ENCODE peak calls at places on chromosomes 1 and 21, in eight cellular contexts. N is left lung, W is body of pancreas, F is upper lobe of left lung, X is heart right ventricle, Q is DND-41, L is lower lobe of right lung, S is thoracic aorta. R is an unnamed sample.

GRCh38 chr1:117595993-117596720 is 9.7 kb upstream of the TENT5C start:
- ATAC-seq in W (no peak), N (no peak), X (no peak), S (no peak), Q (no peak), L (no peak), F (no peak), R (no peak)

GRCh38 chr1:229892515-229893117 is 174.4 kb upstream of the GALNT2 start:
- ATAC-seq in S (no peak), N (no peak), W (no peak), X (no peak), Q (no peak), F (no peak), L (no peak), R (no peak)

GRCh38 chr1:155912056-155912536 is 947 bp upstream of the RIT1 start:
- ATAC-seq in N (peak), X (no peak), W (no peak), L (no peak), S (no peak), Q (no peak), F (no peak), R (no peak)

GRCh38 chr1:30738040-30738441 is 14.7 kb upstream of the MATN1 start:
- ATAC-seq in N (no peak), S (no peak), L (no peak), F (no peak), X (no peak), W (no peak), Q (no peak), R (no peak)

GRCh38 chr1:26278303-26278702 is 1.6 kb upstream of the SH3BGRL3 start:
- ATAC-seq in W (no peak), F (peak), Q (no peak), N (peak), L (no peak), X (no peak), S (peak), R (no peak)

GRCh38 chr1:119539636-119540035 is 32.6 kb downstream of the HSD3B1 start:
- ATAC-seq in S (no peak), Q (no peak), X (no peak), L (no peak), F (no peak), W (no peak), N (no peak), R (no peak)

GRCh38 chr1:2000850-2001249 is 2.7 kb downstream of the CFAP74 start:
- ATAC-seq in L (no peak), S (no peak), F (no peak), X (no peak), W (no peak), Q (no peak), N (no peak), R (no peak)

GRCh38 chr1:16116625-16117024 is 39.2 kb downstream of the EPHA2 start:
- ATAC-seq in X (no peak), L (no peak), S (no peak), N (no peak), F (no peak), W (no peak), Q (no peak), R (no peak)

GRCh38 chr1:193411771-193412170 is 225.4 kb upstream of the B3GALT2 start:
- ATAC-seq in F (no peak), N (peak), X (no peak), L (no peak), Q (no peak), S (no peak), W (no peak), R (no peak)

GRCh38 chr1:66528580-66528979 is 5.4 kb upstream of the SGIP1 start:
- ATAC-seq in N (no peak), L (no peak), X (no peak), W (no peak), S (no peak), Q (no peak), F (no peak), R (no peak)

GRCh38 chr1:178870944-178871343 is at the start of gene ANGPTL1:
- ATAC-seq in W (peak), Q (no peak), X (peak), F (peak), S (no peak), N (peak), L (no peak), R (peak)

GRCh38 chr1:178727014-178727895 is 2.2 kb downstream of the RALGPS2 start:
- ATAC-seq in S (no peak), W (no peak), L (no peak), Q (no peak), N (no peak), F (no peak), X (no peak), R (no peak)

GRCh38 chr1:111489604-111490003 is 13.8 kb downstream of the ADORA3 start:
- ATAC-seq in W (no peak), S (no peak), F (peak), X (peak), Q (no peak), L (peak), N (peak), R (peak)

GRCh38 chr1:85447000-85447943 is 17.7 kb downstream of the DDAH1 start:
- ATAC-seq in S (no peak), W (peak), Q (no peak), F (no peak), N (no peak), L (no peak), X (no peak), R (no peak)

GRCh38 chr1:149942207-149942606 is 5.5 kb upstream of the MTMR11 start:
- ATAC-seq in S (no peak), Q (no peak), W (no peak), L (no peak), N (peak), F (peak), X (peak), R (no peak)

GRCh38 chr1:165431079-165431478 is 13.8 kb downstream of the RXRG start:
- ATAC-seq in S (no peak), Q (no peak), F (no peak), N (no peak), W (no peak), L (no peak), X (no peak), R (no peak)

GRCh38 chr1:172265905-172266304 is 154.6 kb upstream of the C1orf105 start:
- ATAC-seq in W (no peak), F (no peak), N (no peak), X (no peak), Q (no peak), L (no peak), S (no peak), R (no peak)

GRCh38 chr1:108537976-108538375 is 21.9 kb upstream of the EEIG2 start:
- ATAC-seq in F (no peak), W (no peak), N (no peak), Q (no peak), X (no peak), S (no peak), L (no peak), R (no peak)

GRCh38 chr1:196115641-196116040 is 492.6 kb downstream of the KCNT2 start:
- ATAC-seq in X (peak), Q (no peak), W (peak), F (peak), N (peak), L (peak), S (peak), R (no peak)

GRCh38 chr1:111463029-111463683 is 10.6 kb upstream of the C1orf162 start:
- ATAC-seq in Q (no peak), X (no peak), W (peak), L (no peak), N (no peak), F (no peak), S (no peak), R (no peak)

GRCh38 chr1:160187407-160187806 is 3.0 kb upstream of the CASQ1 start:
- ATAC-seq in F (no peak), S (no peak), Q (no peak), N (no peak), L (no peak), X (no peak), W (no peak), R (no peak)

GRCh38 chr1:243924188-243924587 is 74.1 kb upstream of the AKT3 start:
- ATAC-seq in W (no peak), S (no peak), L (no peak), X (no peak), N (no peak), Q (no peak), F (no peak), R (peak)

GRCh38 chr1:247451388-247452010 is 6.4 kb downstream of the OR2B11 start:
- ATAC-seq in S (no peak), L (no peak), X (no peak), N (no peak), W (no peak), F (no peak), Q (no peak), R (no peak)

GRCh38 chr1:220914283-220915116 is 35.3 kb downstream of the HLX start:
- ATAC-seq in F (peak), W (no peak), S (no peak), L (peak), X (peak), N (peak), Q (no peak), R (no peak)

GRCh38 chr1:41323243-41323642 is 38.0 kb upstream of the FOXO6 start:
- ATAC-seq in L (no peak), W (no peak), X (no peak), N (no peak), Q (no peak), S (no peak), F (no peak), R (no peak)

GRCh38 chr1:229407206-229408026 is 26.5 kb downstream of the ACTA1 start:
- ATAC-seq in N (no peak), X (no peak), L (peak), W (no peak), F (peak), Q (no peak), S (no peak), R (no peak)

GRCh38 chr1:202844259-202844658 is 33.5 kb downstream of the PCAT6 start:
- ATAC-seq in S (no peak), Q (no peak), L (no peak), W (no peak), X (no peak), N (no peak), F (no peak), R (no peak)

GRCh38 chr1:16168622-16169021 is 12.8 kb upstream of the EPHA2 start:
- ATAC-seq in L (no peak), X (no peak), Q (no peak), S (no peak), N (no peak), F (no peak), W (no peak), R (no peak)

GRCh38 chr1:26014179-26014578 is 7.4 kb upstream of the EXTL1 start:
- ATAC-seq in X (no peak), W (no peak), S (no peak), N (no peak), Q (no peak), L (no peak), F (no peak), R (no peak)

GRCh38 chr21:43294194-43294902 is 125.5 kb downstream of the CRYAA start:
- ATAC-seq in L (no peak), X (no peak), F (no peak), W (no peak), N (no peak), Q (no peak), S (no peak), R (no peak)

GRCh38 chr1:200161801-200162200 is 134.3 kb downstream of the NR5A2 start:
- ATAC-seq in Q (no peak), X (no peak), L (no peak), F (no peak), N (no peak), S (no peak), W (no peak), R (no peak)

GRCh38 chr1:173052681-173053196 is 2.0 kb upstream of the TNFSF18 start:
- ATAC-seq in X (no peak), F (no peak), L (no peak), S (no peak), N (peak), Q (no peak), W (peak), R (no peak)

GRCh38 chr21:42032266-42032665 is 22.1 kb upstream of the ZBTB21 start:
- ATAC-seq in Q (no peak), X (no peak), W (no peak), S (no peak), F (no peak), L (no peak), N (no peak), R (no peak)

GRCh38 chr1:197561041-197561440 is 214.2 kb downstream of the DENND1B start:
- ATAC-seq in X (no peak), Q (no peak), N (no peak), L (no peak), F (no peak), S (no peak), W (no peak), R (no peak)

DNA sequence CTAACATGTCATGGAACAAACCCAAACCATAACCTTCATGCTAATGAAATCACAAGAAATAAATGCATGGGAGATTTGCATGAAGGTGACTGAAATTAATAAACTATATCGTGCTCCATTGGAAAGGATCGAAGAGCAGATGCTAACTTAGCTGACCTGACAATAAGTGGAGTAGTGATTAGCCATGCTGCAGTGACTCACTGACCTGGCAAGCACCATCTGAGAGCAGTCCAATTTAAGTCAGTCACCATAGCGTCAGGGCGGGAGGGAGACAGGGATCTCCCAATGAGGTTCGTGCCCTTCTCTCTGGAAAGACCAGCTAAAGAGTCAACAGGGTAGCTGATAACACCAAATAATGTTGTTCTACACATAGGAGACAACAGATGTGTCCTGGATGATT is 21.5 kb downstream of the OLIG2 start:
- ATAC-seq in Q (no peak), L (no peak), X (no peak), W (no peak), F (peak), S (no peak), N (no peak), R (no peak)
- H3K4me3 ChIP-seq in Q (no peak), L (no peak), X (no peak), W (no peak), F (no peak), S (no peak), N (no peak), R (no peak)

DNA sequence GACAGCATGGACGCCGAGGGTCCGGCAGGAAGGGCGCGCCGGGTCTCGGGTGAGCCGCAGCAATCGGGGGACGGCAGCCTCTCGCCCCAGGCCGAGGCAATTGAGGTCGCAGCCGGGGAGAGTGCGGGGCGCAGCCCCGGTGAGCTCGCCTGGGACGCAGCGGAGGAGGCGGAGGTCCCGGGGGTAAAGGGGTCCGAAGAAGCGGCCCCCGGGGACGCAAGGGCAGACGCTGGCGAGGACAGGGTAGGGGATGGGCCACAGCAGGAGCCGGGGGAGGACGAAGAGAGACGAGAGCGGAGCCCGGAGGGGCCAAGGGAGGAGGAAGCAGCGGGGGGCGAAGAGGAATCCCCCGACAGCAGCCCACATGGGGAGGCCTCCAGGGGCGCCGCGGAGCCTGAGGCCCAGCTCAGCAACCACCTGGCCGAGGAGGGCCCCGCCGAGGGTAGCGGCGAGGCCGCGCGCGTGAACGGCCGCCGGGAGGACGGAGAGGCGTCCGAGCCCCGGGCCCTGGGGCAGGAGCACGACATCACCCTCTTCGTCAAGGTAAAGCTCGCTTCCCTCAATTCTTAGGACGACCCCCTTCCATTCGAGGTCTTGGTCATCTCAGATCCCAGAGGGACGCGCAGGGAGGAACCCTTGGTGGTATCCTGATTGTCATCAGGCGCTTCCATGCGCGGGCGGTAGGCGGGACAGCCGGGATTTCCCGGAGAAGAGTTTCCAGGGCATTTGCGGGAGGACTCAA is 1.6 kb downstream of the CLIC6 start:
- ATAC-seq in Q (no peak), X (no peak), N (peak), F (peak), W (peak), L (peak), S (no peak), R (no peak)
- H3K4me3 ChIP-seq in Q (no peak), X (peak), N (peak), F (peak), W (peak), L (peak), S (peak), R (no peak)

DNA sequence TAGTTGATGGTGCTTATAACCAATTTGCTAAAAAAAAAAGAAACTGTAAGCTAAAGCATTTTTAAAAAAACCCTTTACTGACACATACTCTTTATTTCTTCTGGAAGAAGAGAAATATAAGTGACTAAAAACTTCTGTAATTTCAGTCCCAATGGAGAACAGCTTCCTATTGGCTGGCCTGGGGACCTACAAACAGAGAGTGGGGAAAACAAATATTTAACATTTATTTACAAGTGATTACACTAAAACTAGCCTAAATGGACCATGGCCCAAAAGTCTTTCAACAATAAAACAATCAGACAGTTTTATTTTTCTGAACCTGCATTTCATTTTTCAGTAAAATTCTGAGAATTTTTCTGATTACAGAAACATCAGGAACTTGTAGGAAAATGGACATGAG is 15.2 kb downstream of the TARBP1 start:
- ATAC-seq in N (no peak), W (no peak), S (no peak), F (no peak), Q (no peak), X (no peak), L (no peak), R (no peak)
- H3K4me3 ChIP-seq in N (no peak), W (no peak), S (no peak), F (no peak), Q (no peak), X (no peak), L (no peak), R (no peak)

DNA sequence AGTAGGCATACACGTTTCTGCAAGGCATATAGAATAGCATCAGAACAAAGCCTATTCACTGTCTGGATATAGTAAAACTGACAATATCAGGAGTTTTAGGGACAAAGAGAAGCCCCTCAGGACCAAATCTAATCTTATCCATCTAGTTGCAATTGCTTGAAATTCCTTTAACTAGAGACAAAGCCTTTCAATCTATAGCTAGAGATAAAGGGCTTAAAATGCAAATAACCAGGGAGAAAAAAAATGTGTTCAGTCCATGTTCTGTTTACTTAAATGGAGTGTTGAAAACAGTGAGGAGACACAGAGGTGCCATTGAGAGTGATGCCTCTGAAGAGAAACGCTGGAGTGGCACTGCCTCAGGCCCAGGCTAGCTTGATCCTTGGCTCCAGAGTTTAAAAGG is 286.1 kb downstream of the DPYD start:
- ATAC-seq in N (no peak), W (no peak), L (no peak), X (no peak), Q (no peak), F (no peak), S (no peak), R (no peak)
- H3K4me3 ChIP-seq in N (no peak), W (no peak), L (no peak), X (no peak), Q (no peak), F (no peak), S (no peak), R (no peak)

GRCh38 chr1:39488012-39488545 is 3.4 kb upstream of the BMP8A start:
- ATAC-seq in N (no peak), W (no peak), S (no peak), X (no peak), Q (no peak), L (no peak), F (no peak), R (no peak)

GRCh38 chr1:39490596-39491145 is 765 bp upstream of the BMP8A start:
- ATAC-seq in L (peak), W (peak), F (peak), S (no peak), N (peak), Q (no peak), X (peak), R (peak)

GRCh38 chr1:39489567-39490239 is 1.7 kb upstream of the BMP8A start:
- ATAC-seq in X (no peak), L (no peak), Q (no peak), W (no peak), S (no peak), N (no peak), F (no peak), R (no peak)

GRCh38 chr1:39488801-39489566 is 2.5 kb upstream of the BMP8A start:
- ATAC-seq in S (no peak), X (no peak), N (no peak), Q (no peak), L (no peak), F (no peak), W (no peak), R (no peak)

GRCh38 chr1:39491146-39491921 is at the start of gene BMP8A:
- ATAC-seq in L (peak), F (peak), X (peak), S (no peak), N (peak), W (peak), Q (peak), R (peak)
- H3K4me3 ChIP-seq in L (peak), F (peak), X (peak), S (peak), N (peak), W (peak), Q (peak), R (peak)

DNA sequence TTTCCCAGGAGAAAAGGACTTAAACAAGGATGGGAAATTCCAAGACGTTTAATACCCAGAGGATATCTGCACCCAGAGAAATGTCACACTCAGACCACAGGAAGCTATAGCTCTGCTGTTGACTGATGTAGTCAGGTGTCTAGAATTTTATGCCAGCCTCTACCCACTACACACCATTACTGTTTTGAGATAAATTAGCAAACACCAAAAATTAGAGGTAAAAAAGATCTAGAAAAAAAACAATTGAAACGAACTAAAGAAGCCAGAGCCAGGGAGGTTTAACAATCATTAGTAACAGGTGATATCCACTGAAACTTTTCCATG is 519.9 kb downstream of the SMYD3 start:
- ATAC-seq in S (no peak), N (no peak), X (no peak), Q (no peak), W (no peak), L (no peak), F (peak), R (no peak)
- H3K4me3 ChIP-seq in S (no peak), N (no peak), X (no peak), Q (no peak), W (no peak), L (no peak), F (no peak), R (no peak)

GRCh38 chr1:37994886-37995566 is 5.2 kb upstream of the SF3A3 start:
- ATAC-seq in X (no peak), S (no peak), N (peak), L (no peak), W (peak), F (no peak), Q (no peak), R (no peak)
- H3K4me3 ChIP-seq in X (no peak), S (peak), N (peak), L (peak), W (no peak), F (peak), Q (no peak), R (no peak)

R was measured in gastroesophageal sphincter.